ENCODE peak calls at places on chromosomes 12 and 14, in ten cellular contexts. One of them, this sample, is unnamed.

GRCh38 chr14:42779024-42779423 is 1172.3 kb downstream of the LRFN5 start:
- DNase-seq in stomach: no peak
- DNase-seq in HCT116: no peak
- DNase-seq in gastrocnemius medialis: no peak
- DNase-seq in suprapubic skin: no peak
- DNase-seq in heart left ventricle: no peak
- DNase-seq in spleen: no peak
- DNase-seq in uterus: no peak
- DNase-seq in transverse colon: no peak
- DNase-seq in sigmoid colon: no peak
- DNase-seq in this sample: no peak

GRCh38 chr12:113161415-113162016 is 12.0 kb downstream of the CFAP73 start:
- DNase-seq in gastrocnemius medialis: no peak
- DNase-seq in spleen: no peak
- DNase-seq in heart left ventricle: no peak
- DNase-seq in uterus: no peak
- DNase-seq in HCT116: peak; percentile 74
- DNase-seq in suprapubic skin: no peak
- DNase-seq in stomach: no peak
- DNase-seq in sigmoid colon: no peak
- DNase-seq in transverse colon: no peak
- DNase-seq in this sample: peak; percentile 68

GRCh38 chr12:101685121-101685520 is 12.3 kb upstream of the CHPT1 start:
- DNase-seq in spleen: no peak
- DNase-seq in stomach: no peak
- DNase-seq in sigmoid colon: no peak
- DNase-seq in transverse colon: no peak
- DNase-seq in heart left ventricle: no peak
- DNase-seq in suprapubic skin: no peak
- DNase-seq in uterus: no peak
- DNase-seq in gastrocnemius medialis: no peak
- DNase-seq in HCT116: no peak
- DNase-seq in this sample: no peak

GRCh38 chr12:113071427-113072112 is 15.0 kb downstream of the DTX1 start:
- DNase-seq in heart left ventricle: no peak
- DNase-seq in uterus: no peak
- DNase-seq in transverse colon: no peak
- DNase-seq in stomach: no peak
- DNase-seq in sigmoid colon: no peak
- DNase-seq in HCT116: no peak
- DNase-seq in spleen: no peak
- DNase-seq in gastrocnemius medialis: no peak
- DNase-seq in suprapubic skin: no peak
- DNase-seq in this sample: peak; percentile 58

GRCh38 chr12:22657538-22657937 is 32.6 kb downstream of the ETNK1 start:
- DNase-seq in transverse colon: no peak
- DNase-seq in heart left ventricle: no peak
- DNase-seq in spleen: no peak
- DNase-seq in suprapubic skin: no peak
- DNase-seq in HCT116: no peak
- DNase-seq in stomach: no peak
- DNase-seq in uterus: no peak
- DNase-seq in sigmoid colon: no peak
- DNase-seq in gastrocnemius medialis: no peak
- DNase-seq in this sample: no peak

GRCh38 chr12:82873951-82874350 is 187.2 kb downstream of the TMTC2 start:
- DNase-seq in suprapubic skin: no peak
- DNase-seq in gastrocnemius medialis: no peak
- DNase-seq in stomach: no peak
- DNase-seq in sigmoid colon: no peak
- DNase-seq in HCT116: no peak
- DNase-seq in transverse colon: no peak
- DNase-seq in heart left ventricle: no peak
- DNase-seq in spleen: no peak
- DNase-seq in uterus: no peak
- DNase-seq in this sample: no peak

GRCh38 chr12:50537538-50537919 is 32.7 kb downstream of the DIP2B start:
- DNase-seq in gastrocnemius medialis: no peak
- DNase-seq in uterus: no peak
- DNase-seq in suprapubic skin: no peak
- DNase-seq in heart left ventricle: no peak
- DNase-seq in HCT116: peak; percentile 56
- DNase-seq in transverse colon: no peak
- DNase-seq in spleen: no peak
- DNase-seq in stomach: no peak
- DNase-seq in sigmoid colon: no peak
- DNase-seq in this sample: no peak

GRCh38 chr14:62710811-62711210 is 334.4 kb downstream of the KCNH5 start:
- DNase-seq in sigmoid colon: no peak
- DNase-seq in uterus: no peak
- DNase-seq in gastrocnemius medialis: no peak
- DNase-seq in HCT116: no peak
- DNase-seq in stomach: no peak
- DNase-seq in suprapubic skin: no peak
- DNase-seq in heart left ventricle: no peak
- DNase-seq in spleen: no peak
- DNase-seq in transverse colon: no peak
- DNase-seq in this sample: no peak

GRCh38 chr12:80777587-80777986 is 60.9 kb downstream of the MYF5 start:
- DNase-seq in gastrocnemius medialis: no peak
- DNase-seq in sigmoid colon: no peak
- DNase-seq in heart left ventricle: no peak
- DNase-seq in HCT116: no peak
- DNase-seq in transverse colon: no peak
- DNase-seq in uterus: no peak
- DNase-seq in suprapubic skin: no peak
- DNase-seq in stomach: no peak
- DNase-seq in spleen: no peak
- DNase-seq in this sample: no peak

GRCh38 chr12:56346663-56347062 is 8.0 kb downstream of the IL23A start:
- DNase-seq in heart left ventricle: no peak
- DNase-seq in transverse colon: no peak
- DNase-seq in gastrocnemius medialis: no peak
- DNase-seq in suprapubic skin: no peak
- DNase-seq in stomach: no peak
- DNase-seq in HCT116: no peak
- DNase-seq in spleen: peak; percentile 51
- DNase-seq in uterus: no peak
- DNase-seq in sigmoid colon: no peak
- DNase-seq in this sample: no peak

GRCh38 chr12:131315601-131316000 is 361.9 kb downstream of the ADGRD1 start:
- DNase-seq in suprapubic skin: no peak
- DNase-seq in uterus: no peak
- DNase-seq in spleen: no peak
- DNase-seq in heart left ventricle: no peak
- DNase-seq in transverse colon: no peak
- DNase-seq in HCT116: no peak
- DNase-seq in stomach: no peak
- DNase-seq in gastrocnemius medialis: no peak
- DNase-seq in sigmoid colon: no peak
- DNase-seq in this sample: no peak

GRCh38 chr12:109222062-109222461 is 87.0 kb downstream of the FOXN4 start:
- DNase-seq in stomach: no peak
- DNase-seq in sigmoid colon: no peak
- DNase-seq in HCT116: no peak
- DNase-seq in heart left ventricle: no peak
- DNase-seq in spleen: peak; percentile 1
- DNase-seq in suprapubic skin: no peak
- DNase-seq in gastrocnemius medialis: no peak
- DNase-seq in transverse colon: no peak
- DNase-seq in uterus: no peak
- DNase-seq in this sample: no peak

GRCh38 chr12:20212036-20212435 is 156.3 kb upstream of the PDE3A start:
- DNase-seq in gastrocnemius medialis: no peak
- DNase-seq in stomach: no peak
- DNase-seq in uterus: no peak
- DNase-seq in transverse colon: no peak
- DNase-seq in sigmoid colon: no peak
- DNase-seq in suprapubic skin: no peak
- DNase-seq in heart left ventricle: no peak
- DNase-seq in spleen: no peak
- DNase-seq in HCT116: no peak
- DNase-seq in this sample: no peak

GRCh38 chr14:100246809-100247428 is 8.0 kb downstream of the YY1 start:
- DNase-seq in spleen: no peak
- DNase-seq in sigmoid colon: no peak
- DNase-seq in uterus: no peak
- DNase-seq in stomach: no peak
- DNase-seq in transverse colon: no peak
- DNase-seq in heart left ventricle: no peak
- DNase-seq in suprapubic skin: no peak
- DNase-seq in gastrocnemius medialis: no peak
- DNase-seq in HCT116: peak; percentile 48
- DNase-seq in this sample: no peak

GRCh38 chr14:76541594-76542219 is 165.8 kb downstream of the ESRRB start:
- DNase-seq in gastrocnemius medialis: no peak
- DNase-seq in uterus: no peak
- DNase-seq in heart left ventricle: no peak
- DNase-seq in stomach: no peak
- DNase-seq in HCT116: no peak
- DNase-seq in spleen: no peak
- DNase-seq in transverse colon: no peak
- DNase-seq in suprapubic skin: no peak
- DNase-seq in sigmoid colon: no peak
- DNase-seq in this sample: no peak
- TF ChIP-seq POLR2A in gastrocnemius medialis: no peak
- TF ChIP-seq POLR2A in uterus: no peak
- TF ChIP-seq POLR2A in heart left ventricle: no peak
- TF ChIP-seq POLR2A in stomach: no peak
- TF ChIP-seq POLR2A in HCT116: no peak
- TF ChIP-seq POLR2A in spleen: no peak
- TF ChIP-seq POLR2A in transverse colon: no peak
- TF ChIP-seq POLR2A in suprapubic skin: no peak
- TF ChIP-seq POLR2A in sigmoid colon: no peak
- TF ChIP-seq POLR2A in this sample: no peak

DNA sequence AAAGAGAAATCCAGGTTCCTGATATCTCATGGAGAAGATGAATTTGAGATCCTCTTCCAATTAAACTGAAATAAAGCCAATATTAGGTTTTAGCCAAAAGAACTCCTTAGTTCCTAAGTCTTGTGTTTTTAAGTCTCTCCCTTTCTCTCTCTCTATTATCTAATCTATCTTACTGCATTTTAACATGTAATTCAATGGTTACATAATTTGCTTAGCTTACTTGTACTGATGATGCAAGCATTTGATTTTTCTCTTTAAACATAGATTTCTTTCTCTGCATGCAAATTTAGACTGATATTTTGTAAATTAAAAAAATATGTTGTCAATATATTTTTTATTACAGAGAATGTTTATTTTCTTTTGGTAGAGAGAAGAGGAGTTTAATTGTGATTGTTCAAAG is 78.2 kb downstream of the MIPOL1 start:
- DNase-seq in heart left ventricle: no peak
- DNase-seq in transverse colon: no peak
- DNase-seq in uterus: no peak
- DNase-seq in gastrocnemius medialis: no peak
- DNase-seq in stomach: no peak
- DNase-seq in spleen: no peak
- DNase-seq in HCT116: no peak
- DNase-seq in sigmoid colon: no peak
- DNase-seq in suprapubic skin: no peak
- DNase-seq in this sample: no peak
- TF ChIP-seq CTCF in heart left ventricle: no peak
- TF ChIP-seq CTCF in transverse colon: no peak
- TF ChIP-seq CTCF in uterus: no peak
- TF ChIP-seq CTCF in gastrocnemius medialis: no peak
- TF ChIP-seq CTCF in stomach: no peak
- TF ChIP-seq CTCF in spleen: no peak
- TF ChIP-seq CTCF in HCT116: no peak
- TF ChIP-seq CTCF in sigmoid colon: no peak
- TF ChIP-seq CTCF in suprapubic skin: no peak
- TF ChIP-seq CTCF in this sample: no peak

DNA sequence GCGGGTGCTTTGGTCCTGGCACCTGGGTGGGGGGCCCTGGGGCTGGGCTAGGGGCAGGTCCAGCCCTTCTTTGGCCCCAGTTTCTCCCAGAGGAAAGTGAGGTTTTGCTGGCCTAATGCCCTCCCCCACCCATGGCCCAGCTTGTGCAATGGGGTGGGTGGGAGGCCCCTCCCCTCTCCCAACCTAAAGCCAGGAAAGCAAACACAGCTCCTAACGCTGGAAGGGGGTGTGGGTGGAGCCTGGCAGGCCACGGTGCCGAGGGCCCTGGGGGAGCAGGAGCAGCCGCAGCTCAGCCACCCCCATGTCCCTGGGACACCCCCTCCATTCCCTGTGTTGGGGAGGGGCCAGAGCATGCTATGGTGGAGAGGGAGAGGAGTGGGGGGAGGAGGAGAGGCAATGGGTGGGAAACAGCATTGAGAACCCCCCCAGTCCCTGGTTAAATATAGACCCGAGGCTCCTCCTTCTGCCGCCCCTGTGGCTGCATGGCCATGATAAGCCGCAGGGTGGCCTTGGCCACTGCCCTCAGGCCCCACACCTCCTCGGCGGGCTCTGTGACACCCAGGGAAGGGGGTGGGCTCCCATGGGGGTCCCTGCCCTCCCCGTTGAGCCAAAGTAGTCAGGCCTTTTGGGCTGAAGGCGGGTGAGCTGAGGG is 4.7 kb downstream of the EXOC3L4 start:
- DNase-seq in spleen: no peak
- DNase-seq in stomach: peak; percentile 67
- DNase-seq in HCT116: no peak
- DNase-seq in heart left ventricle: no peak
- DNase-seq in uterus: no peak
- DNase-seq in gastrocnemius medialis: no peak
- DNase-seq in suprapubic skin: no peak
- DNase-seq in transverse colon: no peak
- DNase-seq in sigmoid colon: no peak
- DNase-seq in this sample: no peak
- TF ChIP-seq POLR2A in spleen: no peak
- TF ChIP-seq POLR2A in stomach: no peak
- TF ChIP-seq POLR2A in HCT116: no peak
- TF ChIP-seq POLR2A in heart left ventricle: no peak
- TF ChIP-seq POLR2A in uterus: no peak
- TF ChIP-seq POLR2A in gastrocnemius medialis: no peak
- TF ChIP-seq POLR2A in suprapubic skin: no peak
- TF ChIP-seq POLR2A in transverse colon: no peak
- TF ChIP-seq POLR2A in sigmoid colon: no peak
- TF ChIP-seq POLR2A in this sample: no peak

DNA sequence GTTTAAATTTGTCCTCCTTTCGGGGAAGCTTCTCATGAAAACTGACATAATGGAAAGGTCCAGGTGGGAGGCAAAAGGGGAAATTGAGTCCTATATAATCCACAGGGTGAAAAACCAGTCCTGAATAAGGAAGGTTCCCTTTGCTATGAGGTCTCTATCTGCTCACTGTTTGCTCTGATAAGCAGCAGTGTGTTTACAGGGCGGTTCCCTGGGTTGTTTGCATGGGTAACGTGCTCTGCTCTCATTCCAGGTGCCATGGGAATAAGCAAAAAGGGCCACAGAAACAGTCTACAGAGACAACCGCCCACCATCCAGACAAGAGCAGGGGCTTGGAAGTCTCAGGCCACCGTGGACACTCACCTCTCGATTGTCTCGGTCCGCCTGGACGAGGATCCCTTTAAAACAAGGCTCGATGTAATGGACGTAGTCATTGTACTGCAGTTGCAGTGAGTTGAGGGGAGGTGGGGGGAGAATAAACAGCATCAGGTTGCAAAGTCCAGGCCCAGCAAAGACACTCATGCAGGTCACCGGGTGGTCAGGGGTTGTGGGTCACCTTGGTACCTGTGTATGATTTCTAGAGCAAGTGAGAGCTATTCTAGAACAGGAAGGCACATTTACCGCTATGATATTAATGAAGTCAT is 32.7 kb downstream of the CACNA2D4 start:
- DNase-seq in sigmoid colon: no peak
- DNase-seq in transverse colon: no peak
- DNase-seq in suprapubic skin: no peak
- DNase-seq in stomach: no peak
- DNase-seq in uterus: no peak
- DNase-seq in gastrocnemius medialis: no peak
- DNase-seq in heart left ventricle: no peak
- DNase-seq in HCT116: no peak
- DNase-seq in spleen: no peak
- DNase-seq in this sample: no peak
- TF ChIP-seq CTCF in sigmoid colon: no peak
- TF ChIP-seq CTCF in transverse colon: no peak
- TF ChIP-seq CTCF in suprapubic skin: no peak
- TF ChIP-seq CTCF in stomach: no peak
- TF ChIP-seq CTCF in uterus: no peak
- TF ChIP-seq CTCF in gastrocnemius medialis: no peak
- TF ChIP-seq CTCF in heart left ventricle: no peak
- TF ChIP-seq CTCF in HCT116: no peak
- TF ChIP-seq CTCF in spleen: no peak
- TF ChIP-seq CTCF in this sample: no peak

This sample was measured in testis.